ENCODE peak calls at places on chromosomes 4 and X, in four cellular contexts. V is stomach, Q is pancreas, S is HepG2. X is an unnamed sample.

GRCh38 chr4:8052160-8052691 is 106.4 kb downstream of the ABLIM2 start:
- DNase-seq in V (no peak), Q (peak; percentile 32), S (no peak), X (no peak)

GRCh38 chr4:73725499-73725898 is 14.9 kb upstream of the CXCL8 start:
- DNase-seq in V (no peak), Q (no peak), S (no peak), X (no peak)

GRCh38 chrX:134622056-134622812 is 36.0 kb downstream of the PLAC1 start:
- DNase-seq in V (no peak), Q (no peak), S (no peak), X (no peak)

GRCh38 chr4:122663814-122664610 is 43.1 kb upstream of the IL21 start:
- DNase-seq in V (no peak), Q (no peak), S (no peak), X (no peak)

GRCh38 chrX:40327085-40327484 is 229.3 kb upstream of the BCOR start:
- DNase-seq in V (no peak), Q (no peak), S (no peak), X (no peak)

GRCh38 chrX:15059488-15059887 is 186.3 kb downstream of the MOSPD2 start:
- DNase-seq in V (no peak), Q (no peak), S (no peak), X (no peak)

GRCh38 chr4:8838911-8839431 is 32.7 kb downstream of the HMX1 start:
- DNase-seq in V (no peak), Q (peak; percentile 36), S (no peak), X (no peak)

GRCh38 chr4:139416073-139416673 is 37.7 kb upstream of the RAB33B start:
- DNase-seq in V (no peak), Q (no peak), S (peak; percentile 28), X (no peak)

GRCh38 chr4:183095199-183095512 is 3.9 kb upstream of the WWC2 start:
- DNase-seq in V (no peak), Q (no peak), S (no peak), X (no peak)

GRCh38 chr4:68002906-68003305 is 39.6 kb upstream of the TMPRSS11A start:
- DNase-seq in V (no peak), Q (no peak), S (no peak), X (no peak)

GRCh38 chrX:72694170-72694569 is 19.9 kb downstream of the PHKA1 start:
- DNase-seq in V (no peak), Q (no peak), S (no peak), X (no peak)

GRCh38 chrX:112510629-112511028 is 169.1 kb downstream of the LHFPL1 start:
- DNase-seq in V (no peak), Q (no peak), S (no peak), X (no peak)

GRCh38 chrX:12128017-12128416 is 10.3 kb upstream of the FRMPD4 start:
- DNase-seq in V (no peak), Q (no peak), S (no peak), X (no peak)

GRCh38 chrX:111003118-111003517 is 92.9 kb upstream of the PAK3 start:
- DNase-seq in V (no peak), Q (no peak), S (no peak), X (no peak)

GRCh38 chr4:98474408-98474844 is 184.0 kb downstream of the TSPAN5 start:
- DNase-seq in V (no peak), Q (no peak), S (no peak), X (no peak)

GRCh38 chr4:176927664-176928063 is 134.9 kb upstream of the VEGFC start:
- DNase-seq in V (no peak), Q (no peak), S (no peak), X (no peak)

GRCh38 chr4:1505511-1506451 is 99.5 kb upstream of the NKX1-1 start:
- DNase-seq in V (no peak), Q (peak; percentile 44), S (no peak), X (peak; percentile 29)

GRCh38 chrX:48498374-48498809 is 10.4 kb upstream of the PORCN start:
- DNase-seq in V (no peak), Q (no peak), S (no peak), X (no peak)

GRCh38 chrX:31124536-31124935 is 52.7 kb upstream of the FTHL17 start:
- DNase-seq in V (no peak), Q (no peak), S (no peak), X (no peak)

GRCh38 chr4:47705326-47705981 is 132.4 kb downstream of the CORIN start:
- DNase-seq in V (no peak), Q (no peak), S (peak; percentile 36), X (no peak)

GRCh38 chrX:81957900-81958545 is 756.1 kb downstream of the SH3BGRL start:
- DNase-seq in V (no peak), Q (no peak), S (no peak), X (no peak)

GRCh38 chrX:437636-438390 is 51.1 kb upstream of the PPP2R3B start:
- DNase-seq in V (no peak), Q (no peak), S (no peak), X (peak; percentile 24)

GRCh38 chr4:85498068-85498733 is 23.3 kb downstream of the ARHGAP24 start:
- DNase-seq in V (peak; percentile 61), Q (no peak), S (no peak), X (no peak)

GRCh38 chr4:87805971-87806370 is 6.6 kb downstream of the IBSP start:
- DNase-seq in V (no peak), Q (no peak), S (no peak), X (no peak)

GRCh38 chr4:74446193-74446868 is 1.4 kb downstream of the AREG start:
- DNase-seq in V (no peak), Q (no peak), S (no peak), X (no peak)

GRCh38 chrX:81377329-81377728 is 175.4 kb downstream of the SH3BGRL start:
- DNase-seq in V (no peak), Q (no peak), S (peak; percentile 0), X (no peak)

GRCh38 chr4:155889036-155889793 is 14.3 kb upstream of the TDO2 start:
- DNase-seq in V (no peak), Q (no peak), S (no peak), X (no peak)

GRCh38 chrX:43504394-43504793 is 151.7 kb upstream of the MAOA start:
- DNase-seq in V (no peak), Q (no peak), S (no peak), X (no peak)

GRCh38 chrX:25018682-25019081 is 2.9 kb upstream of the ARX start:
- DNase-seq in V (no peak), Q (no peak), S (no peak), X (no peak)

GRCh38 chr4:15674926-15675325 is 6.7 kb upstream of the FAM200B start:
- DNase-seq in V (no peak), Q (no peak), S (no peak), X (no peak)

GRCh38 chr4:15675363-15675762 is 6.3 kb upstream of the FAM200B start:
- DNase-seq in V (no peak), Q (no peak), S (no peak), X (no peak)

GRCh38 chr4:15676899-15677298 is 4.7 kb upstream of the FAM200B start:
- DNase-seq in V (no peak), Q (no peak), S (no peak), X (no peak)

GRCh38 chr4:15677507-15677988 is 4.1 kb upstream of the FAM200B start:
- DNase-seq in V (peak; percentile 36), Q (no peak), S (peak; percentile 86), X (no peak)

GRCh38 chr4:15676039-15676438 is 5.6 kb upstream of the FAM200B start:
- DNase-seq in V (no peak), Q (no peak), S (no peak), X (no peak)
- H3K27ac ChIP-seq in V (no peak overlapping the region), Q (no peak overlapping the region), S (no peak overlapping the region), X (no peak overlapping the region)

GRCh38 chr4:112063260-112063659 is 82.0 kb upstream of the FAM241A start:
- DNase-seq in V (no peak), Q (no peak), S (no peak), X (no peak)

GRCh38 chr4:112057479-112057878 is 87.8 kb upstream of the FAM241A start:
- DNase-seq in V (no peak), Q (no peak), S (no peak), X (no peak)

GRCh38 chr4:112061418-112061817 is 83.8 kb upstream of the FAM241A start:
- DNase-seq in V (no peak), Q (peak; percentile 32), S (no peak), X (no peak)

GRCh38 chr4:112058433-112058832 is 86.8 kb upstream of the FAM241A start:
- DNase-seq in V (no peak), Q (no peak), S (no peak), X (no peak)

GRCh38 chr4:112060212-112060611 is 85.0 kb upstream of the FAM241A start:
- DNase-seq in V (no peak), Q (no peak), S (peak; percentile 7), X (no peak)
- TF ChIP-seq CTCF in V (no peak), Q (no peak), S (peak; percentile 28), X (no peak)

GRCh38 chr4:4418676-4419370 is 31.9 kb downstream of the NSG1 start:
- DNase-seq in V (peak; percentile 20), Q (peak; percentile 17), S (no peak), X (no peak)
- H3K4me3 ChIP-seq in V (no peak overlapping the region), Q (no peak overlapping the region), S (no peak overlapping the region), X (no peak overlapping the region)

DNA sequence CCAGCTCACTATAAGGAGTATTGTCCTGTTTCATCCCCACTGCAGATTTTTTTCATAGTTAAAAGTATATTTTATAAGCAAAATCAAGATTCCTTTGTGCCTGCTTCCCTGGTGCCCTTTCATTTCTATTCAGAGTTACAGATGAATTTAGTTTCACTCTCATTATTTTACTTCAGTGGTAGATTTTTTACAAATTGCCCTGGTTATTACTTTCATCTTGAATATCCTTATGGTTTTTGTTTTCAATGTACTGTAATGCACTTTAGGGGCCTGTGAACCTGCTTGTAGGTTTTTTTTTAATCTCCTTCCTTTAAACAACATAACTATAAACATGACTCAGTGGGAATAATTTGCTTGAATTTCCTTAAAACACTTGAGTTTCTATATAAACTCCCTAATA is 126.8 kb downstream of the GPR143 start:
- DNase-seq in V (no peak), Q (no peak), S (no peak), X (no peak)
- H3K27ac ChIP-seq in V (no peak overlapping the region), Q (no peak overlapping the region), S (no peak overlapping the region), X (no peak overlapping the region)

DNA sequence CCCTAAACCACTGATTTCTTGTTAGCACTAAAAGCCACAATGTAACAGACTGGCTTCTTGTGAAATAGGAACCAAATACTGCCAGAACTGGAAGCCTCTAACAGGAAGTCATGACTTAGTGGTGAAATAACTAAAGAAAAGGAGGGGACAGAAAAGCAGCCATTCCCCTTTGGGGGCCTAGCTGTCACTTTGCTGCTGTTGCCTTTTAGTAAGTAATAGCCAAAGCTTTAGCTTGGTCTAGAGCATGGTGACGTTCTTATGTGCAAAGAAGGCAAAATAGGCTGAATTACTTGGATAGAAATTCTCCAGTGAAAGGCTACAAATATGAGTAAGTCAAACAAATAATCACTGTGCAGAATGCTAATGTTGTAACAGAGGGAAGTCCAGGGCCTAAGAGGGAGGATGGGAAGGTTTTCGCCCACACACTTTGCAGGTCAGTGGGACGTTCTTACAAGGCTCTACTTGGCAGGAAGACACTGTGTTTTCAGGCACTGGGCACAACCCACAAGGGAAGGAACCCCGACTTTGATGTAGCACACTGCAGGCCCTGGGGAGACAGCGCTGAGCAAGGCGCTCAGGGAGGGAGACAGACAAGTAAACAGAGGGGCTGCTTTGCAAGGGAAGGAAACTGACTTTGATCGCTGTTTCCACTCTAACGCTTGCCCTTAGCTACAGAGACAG is 16.6 kb downstream of the GAB3 start:
- DNase-seq in V (no peak), Q (no peak), S (no peak), X (peak; percentile 36)
- TF ChIP-seq CTCF in V (no peak), Q (no peak), S (no peak), X (no peak)

X was measured in dorsolateral prefrontal cortex.